ENCODE peak calls at places on chromosomes 13 and 19, in five cellular contexts. X is esophagus muscularis mucosa, O is A549, V is tibial nerve, L is sigmoid colon. R is an unnamed sample. For H3K4me1, the result is how much of the 10 kb centered on the place peaks cover.

GRCh38 chr13:112222971-112223370 is 153.2 kb upstream of the SPACA7 start:
- DNase-seq in X (no peak), O (no peak), V (no peak), L (no peak), R (no peak)

GRCh38 chr19:6822311-6822670 is 49.8 kb downstream of the VAV1 start:
- DNase-seq in X (no peak), O (no peak), V (no peak), L (no peak), R (no peak)

GRCh38 chr13:39888865-39889810 is 233.7 kb downstream of the COG6 start:
- DNase-seq in X (peak), O (no peak), V (no peak), L (no peak), R (no peak)

GRCh38 chr13:89827552-89827951 is 1519.9 kb upstream of the MIR17HG start:
- DNase-seq in X (no peak), O (no peak), V (no peak), L (no peak), R (no peak)

GRCh38 chr13:107838592-107839161 is 376.7 kb downstream of the LIG4 start:
- DNase-seq in X (no peak), O (no peak), V (no peak), L (no peak), R (no peak)

GRCh38 chr13:71828117-71828516 is 38.9 kb downstream of the DACH1 start:
- DNase-seq in X (no peak), O (no peak), V (no peak), L (no peak), R (no peak)

GRCh38 chr19:36488816-36489138 is 584 bp downstream of the ZNF566 start:
- DNase-seq in X (no peak), O (peak), V (no peak), L (no peak), R (no peak)

GRCh38 chr13:110113284-110113764 is 193.6 kb downstream of the COL4A1 start:
- DNase-seq in X (no peak), O (no peak), V (no peak), L (no peak), R (no peak)

GRCh38 chr19:18468517-18468916 is 30.6 kb upstream of the ISYNA1 start:
- DNase-seq in X (no peak), O (no peak), V (no peak), L (peak), R (no peak)

GRCh38 chr19:13118424-13119193 is 545 bp downstream of the NACC1 start:
- DNase-seq in X (no peak), O (peak), V (no peak), L (peak), R (peak)

GRCh38 chr19:30546332-30546731 is 174.1 kb downstream of the ZNF536 start:
- DNase-seq in X (no peak), O (no peak), V (no peak), L (no peak), R (no peak)

GRCh38 chr19:42206871-42207755 is 10.4 kb downstream of the DEDD2 start:
- DNase-seq in X (no peak), O (peak), V (no peak), L (no peak), R (no peak)

GRCh38 chr13:84433024-84433423 is 550.8 kb upstream of the SLITRK1 start:
- DNase-seq in X (no peak), O (no peak), V (no peak), L (no peak), R (no peak)

GRCh38 chr19:8654591-8655339 is 24.3 kb downstream of the NFILZ start:
- DNase-seq in X (no peak), O (peak), V (no peak), L (peak), R (peak)

GRCh38 chr19:12872941-12873890 is 8.0 kb downstream of the DNASE2 start:
- DNase-seq in X (no peak), O (no peak), V (no peak), L (no peak), R (peak)

GRCh38 chr13:27177852-27178251 is 6.2 kb upstream of the USP12 start:
- DNase-seq in X (no peak), O (no peak), V (no peak), L (no peak), R (no peak)

GRCh38 chr13:86788624-86789023 is 882.5 kb upstream of the SLITRK5 start:
- DNase-seq in X (no peak), O (no peak), V (no peak), L (no peak), R (no peak)

GRCh38 chr13:110521946-110522345 is 39.6 kb downstream of the RAB20 start:
- DNase-seq in X (no peak), O (no peak), V (no peak), L (peak), R (no peak)

GRCh38 chr13:98480915-98481510 is 95.9 kb downstream of the STK24 start:
- DNase-seq in X (no peak), O (no peak), V (no peak), L (peak), R (no peak)

GRCh38 chr19:8050274-8051096 is 2.1 kb upstream of the CCL25 start:
- DNase-seq in X (peak), O (peak), V (peak), L (peak), R (peak)

GRCh38 chr13:21703846-21704245 is 33.0 kb downstream of the FGF9 start:
- DNase-seq in X (no peak), O (no peak), V (no peak), L (no peak), R (no peak)

GRCh38 chr19:52679598-52679997 is 41.4 kb upstream of the ZNF83 start:
- DNase-seq in X (no peak), O (no peak), V (no peak), L (no peak), R (no peak)

GRCh38 chr13:83881917-83882625 is at the start of gene SLITRK1:
- DNase-seq in X (no peak), O (no peak), V (no peak), L (no peak), R (no peak)

GRCh38 chr13:76837811-76838210 is 48.4 kb downstream of the KCTD12 start:
- DNase-seq in X (no peak), O (no peak), V (no peak), L (no peak), R (no peak)

DNA sequence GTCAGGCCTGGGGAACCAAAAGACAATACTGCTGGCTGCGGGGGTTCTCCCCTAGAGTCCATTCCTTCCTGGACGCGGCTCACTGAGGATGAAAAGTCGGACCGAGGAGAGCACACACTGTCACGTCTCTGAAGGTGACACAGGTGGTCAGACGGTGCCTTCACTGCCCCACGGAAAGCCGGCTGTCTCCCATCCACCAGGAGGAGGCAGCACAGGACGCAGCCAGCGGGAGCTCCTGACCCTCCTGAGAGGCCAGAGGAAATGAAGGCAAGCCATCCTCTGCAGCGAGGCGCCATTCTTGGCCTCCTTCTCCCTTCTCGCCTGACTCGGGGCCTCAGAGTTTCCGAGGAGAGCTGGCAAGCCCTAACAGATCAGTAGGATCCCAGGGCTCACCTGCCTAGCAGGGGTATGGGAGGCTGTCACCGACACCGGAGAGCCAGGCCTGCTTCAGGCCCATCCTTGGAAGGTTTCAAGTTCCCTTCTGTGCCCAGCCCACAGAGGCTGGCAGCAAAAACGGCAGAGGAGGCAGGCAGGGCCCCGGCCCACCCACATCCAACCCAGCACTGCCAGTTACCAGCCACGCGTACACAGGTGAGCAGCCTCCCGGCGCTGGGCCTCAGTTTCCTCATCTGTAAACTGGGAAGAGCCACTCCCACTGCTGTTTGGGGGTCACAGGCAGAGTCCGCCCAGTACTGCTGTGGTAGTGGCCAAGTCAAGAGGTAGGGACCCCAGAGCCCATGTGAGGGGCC is 4.5 kb downstream of the REXO1 start:
- DNase-seq in X (no peak), O (no peak), V (no peak), L (no peak), R (no peak)
- H3K4me1 ChIP-seq in X (half or more), O (under half), V (half or more), L (half or more), R (half or more)

DNA sequence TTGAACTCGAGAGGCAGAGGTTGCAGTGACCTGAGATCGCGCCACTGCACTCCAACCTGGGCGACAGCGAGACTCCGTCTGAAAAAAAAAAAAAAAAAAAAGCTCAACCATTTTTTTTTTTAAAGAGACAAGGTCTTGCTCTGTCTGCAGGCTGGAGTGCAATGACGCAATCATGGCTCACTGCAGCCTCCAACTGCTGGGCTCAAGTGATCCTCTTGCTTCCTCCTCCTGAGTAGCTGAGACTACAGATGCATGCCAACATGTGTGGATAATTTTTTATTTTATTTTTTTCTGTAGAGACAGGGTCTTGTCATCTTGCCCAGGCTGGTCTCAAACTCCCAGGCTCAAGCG is 10.3 kb downstream of the EHD2 start:
- DNase-seq in X (no peak), O (no peak), V (no peak), L (peak), R (peak)
- H3K27ac ChIP-seq in X (peak), O (peak), V (no peak), L (peak), R (peak)

GRCh38 chr13:30429721-30430694 is 7.7 kb downstream of the UBE2L5 start:
- DNase-seq in X (no peak), O (peak), V (no peak), L (no peak), R (no peak)
- TF ChIP-seq EP300 in X (no peak), O (no peak), V (no peak), L (no peak), R (no peak)

GRCh38 chr19:44753619-44753931 is 5.1 kb downstream of the BCL3 start:
- DNase-seq in X (no peak), O (no peak), V (no peak), L (no peak), R (no peak)

GRCh38 chr19:44753932-44754742 is 5.6 kb downstream of the BCL3 start:
- DNase-seq in X (peak), O (peak), V (peak), L (peak), R (peak)

GRCh38 chr19:44752816-44753618 is 4.5 kb downstream of the BCL3 start:
- DNase-seq in X (peak), O (peak), V (peak), L (peak), R (peak)

GRCh38 chr19:44750713-44751112 is 2.2 kb downstream of the BCL3 start:
- DNase-seq in X (no peak), O (no peak), V (no peak), L (no peak), R (no peak)

GRCh38 chr19:44752123-44752815 is 3.8 kb downstream of the BCL3 start:
- DNase-seq in X (no peak), O (no peak), V (no peak), L (no peak), R (no peak)
- H3K4me1 ChIP-seq in X (half or more), O (half or more), V (half or more), L (half or more), R (half or more)

GRCh38 chr19:58555920-58556632 is 1.2 kb upstream of the CHMP2A start:
- DNase-seq in X (no peak), O (no peak), V (no peak), L (peak), R (no peak)
- H3K27ac ChIP-seq in X (peak), O (peak), V (no peak), L (peak), R (peak)

GRCh38 chr13:47136659-47136975 is 239.8 kb upstream of the HTR2A start:
- DNase-seq in X (no peak), O (no peak), V (no peak), L (no peak), R (no peak)

GRCh38 chr13:47135800-47136658 is 239.2 kb upstream of the HTR2A start:
- DNase-seq in X (no peak), O (no peak), V (no peak), L (no peak), R (no peak)

GRCh38 chr13:47134939-47135489 is 238.2 kb upstream of the HTR2A start:
- DNase-seq in X (no peak), O (no peak), V (no peak), L (no peak), R (no peak)

GRCh38 chr13:47133024-47133445 is 236.2 kb upstream of the HTR2A start:
- DNase-seq in X (no peak), O (no peak), V (no peak), L (no peak), R (no peak)
- TF ChIP-seq EP300 in X (no peak), O (no peak), V (no peak), L (no peak), R (no peak)

GRCh38 chr13:106522898-106523525 is 12.4 kb downstream of the EFNB2 start:
- DNase-seq in X (no peak), O (no peak), V (no peak), L (no peak), R (no peak)
- H3K4me1 ChIP-seq in X (under half), O (under half), V (under half), L (under half), R (under half)